ENCODE peak calls at places on chromosomes 12 and 14, in ten cellular contexts. One of them, this sample, is unnamed.
A peak's percentile ranks its signal among the peaks of the same experiment; 100 is the strongest.

GRCh38 chr14:40476005-40476404 is 1043.8 kb upstream of the FBXO33 start:
- DNase-seq in tibial nerve: no peak
- DNase-seq in stomach: no peak
- DNase-seq in uterus: no peak
- DNase-seq in spleen: no peak
- DNase-seq in ovary: no peak
- DNase-seq in Peyer's patch: no peak
- DNase-seq in heart left ventricle: no peak
- DNase-seq in HCT116: no peak
- DNase-seq in IMR-90: no peak
- DNase-seq in this sample: no peak

GRCh38 chr12:116582610-116583009 is 23.4 kb downstream of the MAP1LC3B2 start:
- DNase-seq in tibial nerve: no peak
- DNase-seq in Peyer's patch: no peak
- DNase-seq in IMR-90: peak; percentile 15
- DNase-seq in spleen: no peak
- DNase-seq in stomach: no peak
- DNase-seq in uterus: peak; percentile 62
- DNase-seq in HCT116: no peak
- DNase-seq in ovary: peak; percentile 69
- DNase-seq in heart left ventricle: peak; percentile 58
- DNase-seq in this sample: no peak

GRCh38 chr12:119444462-119445044 is 110.0 kb downstream of the CCDC60 start:
- DNase-seq in IMR-90: no peak
- DNase-seq in Peyer's patch: no peak
- DNase-seq in ovary: no peak
- DNase-seq in heart left ventricle: peak; percentile 18
- DNase-seq in uterus: peak; percentile 13
- DNase-seq in tibial nerve: no peak
- DNase-seq in HCT116: peak; percentile 85
- DNase-seq in stomach: peak; percentile 38
- DNase-seq in spleen: no peak
- DNase-seq in this sample: no peak

GRCh38 chr12:49304161-49304560 is 9.2 kb downstream of the PRPH start:
- DNase-seq in IMR-90: peak; percentile 62
- DNase-seq in tibial nerve: no peak
- DNase-seq in uterus: no peak
- DNase-seq in heart left ventricle: no peak
- DNase-seq in Peyer's patch: no peak
- DNase-seq in ovary: no peak
- DNase-seq in spleen: peak; percentile 10
- DNase-seq in stomach: no peak
- DNase-seq in HCT116: no peak
- DNase-seq in this sample: no peak

GRCh38 chr12:95411466-95411865 is 62.5 kb upstream of the METAP2 start:
- DNase-seq in spleen: no peak
- DNase-seq in ovary: no peak
- DNase-seq in HCT116: no peak
- DNase-seq in IMR-90: no peak
- DNase-seq in stomach: no peak
- DNase-seq in heart left ventricle: no peak
- DNase-seq in tibial nerve: no peak
- DNase-seq in Peyer's patch: no peak
- DNase-seq in uterus: no peak
- DNase-seq in this sample: no peak

GRCh38 chr12:94070520-94070919 is 77.9 kb upstream of the PLXNC1 start:
- DNase-seq in Peyer's patch: no peak
- DNase-seq in heart left ventricle: no peak
- DNase-seq in HCT116: no peak
- DNase-seq in uterus: no peak
- DNase-seq in IMR-90: no peak
- DNase-seq in stomach: no peak
- DNase-seq in ovary: no peak
- DNase-seq in tibial nerve: no peak
- DNase-seq in spleen: no peak
- DNase-seq in this sample: no peak

GRCh38 chr12:47744005-47744651 is 14.6 kb downstream of the RAPGEF3 start:
- DNase-seq in spleen: no peak
- DNase-seq in tibial nerve: no peak
- DNase-seq in stomach: peak; percentile 83
- DNase-seq in heart left ventricle: no peak
- DNase-seq in Peyer's patch: peak; percentile 70
- DNase-seq in IMR-90: no peak
- DNase-seq in uterus: no peak
- DNase-seq in HCT116: peak; percentile 75
- DNase-seq in ovary: no peak
- DNase-seq in this sample: no peak

GRCh38 chr14:20612403-20612802 is 21.2 kb upstream of the RNASE12 start:
- DNase-seq in IMR-90: no peak
- DNase-seq in spleen: no peak
- DNase-seq in HCT116: no peak
- DNase-seq in Peyer's patch: no peak
- DNase-seq in ovary: no peak
- DNase-seq in heart left ventricle: no peak
- DNase-seq in uterus: no peak
- DNase-seq in tibial nerve: no peak
- DNase-seq in stomach: no peak
- DNase-seq in this sample: no peak

GRCh38 chr12:107610030-107610859 is 75.4 kb upstream of the PWP1 start:
- DNase-seq in IMR-90: peak; percentile 48
- DNase-seq in stomach: no peak
- DNase-seq in heart left ventricle: no peak
- DNase-seq in Peyer's patch: no peak
- DNase-seq in tibial nerve: no peak
- DNase-seq in uterus: no peak
- DNase-seq in HCT116: no peak
- DNase-seq in ovary: no peak
- DNase-seq in spleen: no peak
- DNase-seq in this sample: no peak

GRCh38 chr12:89051065-89051677 is 301.1 kb downstream of the DUSP6 start:
- DNase-seq in Peyer's patch: no peak
- DNase-seq in tibial nerve: peak; percentile 78
- DNase-seq in uterus: no peak
- DNase-seq in IMR-90: peak; percentile 78
- DNase-seq in HCT116: peak; percentile 70
- DNase-seq in heart left ventricle: peak; percentile 22
- DNase-seq in ovary: no peak
- DNase-seq in spleen: no peak
- DNase-seq in stomach: no peak
- DNase-seq in this sample: no peak

GRCh38 chr12:130644566-130644965 is 71.5 kb downstream of the RIMBP2 start:
- DNase-seq in Peyer's patch: no peak
- DNase-seq in tibial nerve: no peak
- DNase-seq in IMR-90: no peak
- DNase-seq in heart left ventricle: no peak
- DNase-seq in stomach: no peak
- DNase-seq in uterus: no peak
- DNase-seq in HCT116: no peak
- DNase-seq in ovary: no peak
- DNase-seq in spleen: no peak
- DNase-seq in this sample: no peak

GRCh38 chr12:47954058-47954457 is 9.3 kb upstream of the TMEM106C start:
- DNase-seq in tibial nerve: no peak
- DNase-seq in IMR-90: no peak
- DNase-seq in stomach: no peak
- DNase-seq in spleen: peak; percentile 62
- DNase-seq in ovary: no peak
- DNase-seq in heart left ventricle: no peak
- DNase-seq in HCT116: no peak
- DNase-seq in uterus: no peak
- DNase-seq in Peyer's patch: no peak
- DNase-seq in this sample: no peak

GRCh38 chr14:61196792-61197191 is 84.3 kb downstream of the TMEM30B start:
- DNase-seq in stomach: no peak
- DNase-seq in ovary: no peak
- DNase-seq in Peyer's patch: no peak
- DNase-seq in HCT116: no peak
- DNase-seq in heart left ventricle: no peak
- DNase-seq in spleen: no peak
- DNase-seq in uterus: no peak
- DNase-seq in tibial nerve: no peak
- DNase-seq in IMR-90: no peak
- DNase-seq in this sample: no peak

GRCh38 chr12:15201456-15201855 is 19.8 kb downstream of the RERG start:
- DNase-seq in uterus: no peak
- DNase-seq in stomach: no peak
- DNase-seq in heart left ventricle: no peak
- DNase-seq in HCT116: no peak
- DNase-seq in IMR-90: no peak
- DNase-seq in ovary: no peak
- DNase-seq in spleen: no peak
- DNase-seq in tibial nerve: no peak
- DNase-seq in Peyer's patch: no peak
- DNase-seq in this sample: no peak
- H3K4me1 ChIP-seq in uterus: peaks cover 63% of the 10 kb centered on the region
- H3K4me1 ChIP-seq in stomach: peaks cover 14% of the 10 kb centered on the region
- H3K4me1 ChIP-seq in heart left ventricle: peaks cover 18% of the 10 kb centered on the region
- H3K4me1 ChIP-seq in HCT116: no peaks in the 10 kb centered on the region
- H3K4me1 ChIP-seq in IMR-90: no peaks in the 10 kb centered on the region
- H3K4me1 ChIP-seq in ovary: peaks cover under 1% of the 10 kb centered on the region
- H3K4me1 ChIP-seq in spleen: no peaks in the 10 kb centered on the region
- H3K4me1 ChIP-seq in tibial nerve: peaks cover under 1% of the 10 kb centered on the region
- H3K4me1 ChIP-seq in Peyer's patch: no peaks in the 10 kb centered on the region
- H3K4me1 ChIP-seq in this sample: peaks cover 34% of the 10 kb centered on the region

GRCh38 chr12:124732275-124733075 is 131.2 kb downstream of the SCARB1 start:
- DNase-seq in stomach: no peak
- DNase-seq in tibial nerve: no peak
- DNase-seq in HCT116: no peak
- DNase-seq in IMR-90: no peak
- DNase-seq in spleen: no peak
- DNase-seq in uterus: no peak
- DNase-seq in Peyer's patch: no peak
- DNase-seq in ovary: no peak
- DNase-seq in heart left ventricle: no peak
- DNase-seq in this sample: no peak

GRCh38 chr12:124736115-124737039 is 127.3 kb downstream of the SCARB1 start:
- DNase-seq in heart left ventricle: no peak
- DNase-seq in stomach: no peak
- DNase-seq in spleen: no peak
- DNase-seq in tibial nerve: no peak
- DNase-seq in HCT116: no peak
- DNase-seq in IMR-90: no peak
- DNase-seq in uterus: no peak
- DNase-seq in Peyer's patch: no peak
- DNase-seq in ovary: no peak
- DNase-seq in this sample: no peak

GRCh38 chr12:124731869-124732268 is 131.8 kb downstream of the SCARB1 start:
- DNase-seq in IMR-90: no peak
- DNase-seq in HCT116: no peak
- DNase-seq in uterus: no peak
- DNase-seq in heart left ventricle: no peak
- DNase-seq in ovary: no peak
- DNase-seq in spleen: no peak
- DNase-seq in Peyer's patch: no peak
- DNase-seq in stomach: no peak
- DNase-seq in tibial nerve: no peak
- DNase-seq in this sample: no peak

GRCh38 chr12:124733086-124733485 is 130.6 kb downstream of the SCARB1 start:
- DNase-seq in spleen: no peak
- DNase-seq in stomach: no peak
- DNase-seq in tibial nerve: no peak
- DNase-seq in uterus: no peak
- DNase-seq in HCT116: no peak
- DNase-seq in IMR-90: no peak
- DNase-seq in heart left ventricle: no peak
- DNase-seq in ovary: no peak
- DNase-seq in Peyer's patch: no peak
- DNase-seq in this sample: no peak

DNA sequence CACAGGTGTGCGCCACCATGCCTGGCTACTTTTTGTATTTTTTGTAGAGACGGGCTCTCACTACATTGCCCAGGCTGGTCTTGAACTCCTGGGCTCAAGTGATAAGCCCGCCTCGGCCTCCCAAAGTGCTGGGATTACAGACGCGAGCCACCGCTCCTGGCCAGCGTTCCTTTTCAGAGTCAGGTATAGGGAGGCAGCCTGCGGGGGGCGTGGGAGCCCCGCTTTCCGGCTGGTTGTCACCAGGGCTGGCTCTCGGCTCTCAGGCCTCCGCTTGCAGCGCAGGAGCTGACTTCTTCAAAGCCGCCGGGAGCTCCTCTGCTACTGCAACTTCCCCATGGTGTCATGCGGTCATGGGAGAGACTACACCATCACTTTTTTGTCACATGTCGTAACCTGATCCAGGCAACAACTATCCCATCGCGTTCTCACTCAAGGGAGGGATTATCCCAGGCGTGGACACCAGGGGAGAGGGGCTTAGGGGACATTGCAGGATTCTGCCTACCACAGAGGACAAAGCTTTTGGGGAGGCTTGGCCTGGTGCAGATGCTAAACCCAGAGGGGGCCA is 129.4 kb downstream of the SCARB1 start:
- DNase-seq in heart left ventricle: peak; percentile 51
- DNase-seq in stomach: no peak
- DNase-seq in Peyer's patch: no peak
- DNase-seq in tibial nerve: peak; percentile 55
- DNase-seq in spleen: no peak
- DNase-seq in IMR-90: peak; percentile 54
- DNase-seq in HCT116: no peak
- DNase-seq in ovary: no peak
- DNase-seq in uterus: no peak
- DNase-seq in this sample: no peak
- TF ChIP-seq POLR2A in heart left ventricle: no peak
- TF ChIP-seq POLR2A in stomach: no peak
- TF ChIP-seq POLR2A in Peyer's patch: no peak
- TF ChIP-seq POLR2A in tibial nerve: no peak
- TF ChIP-seq POLR2A in spleen: no peak
- TF ChIP-seq POLR2A in IMR-90: no peak
- TF ChIP-seq POLR2A in HCT116: no peak
- TF ChIP-seq POLR2A in ovary: no peak
- TF ChIP-seq POLR2A in uterus: no peak
- TF ChIP-seq POLR2A in this sample: peak; percentile 10

DNA sequence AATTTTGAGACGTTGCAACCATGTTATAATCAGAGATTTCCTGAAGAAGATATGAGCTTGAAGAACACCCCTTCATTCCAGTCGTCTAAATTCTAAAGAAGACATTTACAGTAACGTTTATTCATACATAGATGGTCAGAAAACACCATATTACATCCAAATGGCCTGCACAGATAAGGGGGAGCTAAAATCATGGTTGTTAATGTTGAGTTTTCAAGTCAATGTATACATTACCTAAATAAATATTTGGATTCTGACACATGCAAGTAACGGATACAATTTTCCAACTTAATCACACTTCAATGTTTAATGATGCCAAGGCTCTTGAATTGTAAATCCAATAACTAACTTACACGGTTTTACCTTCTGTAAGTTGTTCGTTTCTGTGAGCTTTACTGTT is 318.4 kb downstream of the SLC6A15 start:
- DNase-seq in heart left ventricle: no peak
- DNase-seq in tibial nerve: no peak
- DNase-seq in spleen: no peak
- DNase-seq in ovary: no peak
- DNase-seq in HCT116: no peak
- DNase-seq in stomach: no peak
- DNase-seq in IMR-90: no peak
- DNase-seq in uterus: no peak
- DNase-seq in Peyer's patch: no peak
- DNase-seq in this sample: no peak
- H3K4me3 ChIP-seq in heart left ventricle: no peak overlapping the region
- H3K4me3 ChIP-seq in tibial nerve: no peak overlapping the region
- H3K4me3 ChIP-seq in spleen: no peak overlapping the region
- H3K4me3 ChIP-seq in ovary: no peak overlapping the region
- H3K4me3 ChIP-seq in HCT116: no peak overlapping the region
- H3K4me3 ChIP-seq in stomach: no peak overlapping the region
- H3K4me3 ChIP-seq in IMR-90: no peak overlapping the region
- H3K4me3 ChIP-seq in uterus: no peak overlapping the region
- H3K4me3 ChIP-seq in Peyer's patch: no peak overlapping the region
- H3K4me3 ChIP-seq in this sample: no peak overlapping the region

GRCh38 chr14:35215110-35215872 is 76.9 kb upstream of the PSMA6 start:
- DNase-seq in tibial nerve: peak; percentile 17
- DNase-seq in IMR-90: peak; percentile 80
- DNase-seq in HCT116: peak; percentile 38
- DNase-seq in stomach: no peak
- DNase-seq in ovary: no peak
- DNase-seq in Peyer's patch: no peak
- DNase-seq in heart left ventricle: no peak
- DNase-seq in spleen: no peak
- DNase-seq in uterus: no peak
- DNase-seq in this sample: no peak
- H3K4me1 ChIP-seq in tibial nerve: peaks cover 4% of the 10 kb centered on the region
- H3K4me1 ChIP-seq in IMR-90: peaks cover 7% of the 10 kb centered on the region
- H3K4me1 ChIP-seq in HCT116: peaks cover 23% of the 10 kb centered on the region
- H3K4me1 ChIP-seq in stomach: peaks cover 6% of the 10 kb centered on the region
- H3K4me1 ChIP-seq in ovary: peaks cover 1% of the 10 kb centered on the region
- H3K4me1 ChIP-seq in Peyer's patch: no peaks in the 10 kb centered on the region
- H3K4me1 ChIP-seq in heart left ventricle: no peaks in the 10 kb centered on the region
- H3K4me1 ChIP-seq in spleen: no peaks in the 10 kb centered on the region
- H3K4me1 ChIP-seq in uterus: no peaks in the 10 kb centered on the region
- H3K4me1 ChIP-seq in this sample: no peaks in the 10 kb centered on the region

This sample was measured in esophagus squamous epithelium.